ENCODE peak calls at places on chromosome 9, in six cellular contexts. O is AG08396; A is stimulated activated CD4-positive, alpha-beta T cell treated with anti-CD3 and anti-CD28 coated beads, Interleukin-2, amount 100 ng/mL, for 24 hours; C is thyroid gland; S is NCI-H69; I is ureter. D is an unnamed sample.

GRCh38 chr9:36163840-36164175 is 5.4 kb upstream of the CCIN start:
- DNase-seq in S (no peak), I (no peak), O (peak; percentile 27), A (no peak), C (no peak), D (no peak)

GRCh38 chr9:127941062-127941925 is 3.6 kb upstream of the DPM2 start:
- DNase-seq in A (no peak), C (peak; percentile 85), I (no peak), S (no peak), O (no peak), D (no peak)

GRCh38 chr9:71079451-71079850 is 42.0 kb downstream of the TRPM3 start:
- DNase-seq in C (no peak), S (no peak), A (no peak), I (no peak), O (no peak), D (no peak)

GRCh38 chr9:93633492-93634221 is 57.3 kb downstream of the PHF2 start:
- DNase-seq in O (no peak), A (no peak), I (no peak), C (no peak), S (no peak), D (no peak)

GRCh38 chr9:38183994-38184568 is 115.1 kb upstream of the SHB start:
- DNase-seq in S (peak; percentile 67), I (no peak), O (no peak), A (no peak), C (no peak), D (no peak)

GRCh38 chr9:77423841-77424240 is 224.3 kb downstream of the GNA14 start:
- DNase-seq in O (no peak), C (no peak), I (no peak), S (no peak), A (no peak), D (no peak)

GRCh38 chr9:19104528-19105282 is 2.0 kb upstream of the HAUS6 start:
- DNase-seq in O (no peak), C (no peak), A (no peak), I (no peak), S (peak; percentile 91), D (no peak)

GRCh38 chr9:92982130-92982529 is 34.8 kb downstream of the FGD3 start:
- DNase-seq in I (no peak), C (no peak), S (no peak), O (no peak), A (no peak), D (no peak)

GRCh38 chr9:107260437-107261081 is 22.5 kb upstream of the RAD23B start:
- DNase-seq in I (no peak), O (no peak), S (peak; percentile 85), A (no peak), C (no peak), D (no peak)

GRCh38 chr9:126489604-126490593 is 123.8 kb upstream of the LMX1B start:
- DNase-seq in I (no peak), O (no peak), S (peak; percentile 85), C (no peak), A (no peak), D (no peak)

GRCh38 chr9:36846621-36847020 is 187.4 kb downstream of the PAX5 start:
- DNase-seq in O (no peak), S (no peak), I (no peak), C (no peak), A (no peak), D (no peak)

GRCh38 chr9:88007291-88007650 is 32.9 kb upstream of the CDK20 start:
- DNase-seq in O (no peak), S (no peak), A (peak; percentile 64), I (no peak), C (no peak), D (no peak)

GRCh38 chr9:6896562-6896961 is 138.8 kb downstream of the KDM4C start:
- DNase-seq in S (peak; percentile 37), I (no peak), C (no peak), A (no peak), O (no peak), D (no peak)

GRCh38 chr9:136972335-136972734 is 5.0 kb upstream of the PTGDS start:
- DNase-seq in C (no peak), I (no peak), A (no peak), O (no peak), S (no peak), D (no peak)

GRCh38 chr9:130383350-130383715 is 61.4 kb upstream of the ASS1 start:
- DNase-seq in O (no peak), C (no peak), A (no peak), S (no peak), I (no peak), D (no peak)

GRCh38 chr9:92706218-92706940 is 36.4 kb upstream of the IPPK start:
- DNase-seq in O (peak; percentile 17), A (peak; percentile 31), S (peak; percentile 61), I (no peak), C (no peak), D (no peak)

GRCh38 chr9:69932901-69933300 is 110.7 kb upstream of the MAMDC2 start:
- DNase-seq in O (no peak), S (peak; percentile 39), A (no peak), I (no peak), C (no peak), D (no peak)

GRCh38 chr9:107283621-107284616 is 840 bp downstream of the RAD23B start:
- DNase-seq in I (peak; percentile 77), C (peak; percentile 86), A (peak; percentile 68), O (peak; percentile 56), S (peak; percentile 94), D (peak; percentile 76)

GRCh38 chr9:127570533-127571111 is 41.5 kb upstream of the STXBP1 start:
- DNase-seq in C (peak; percentile 90), I (no peak), S (peak; percentile 68), O (no peak), A (no peak), D (peak; percentile 43)

GRCh38 chr9:77927265-77927664 is 104.3 kb downstream of the GNAQ start:
- DNase-seq in C (no peak), S (no peak), A (no peak), I (no peak), O (peak; percentile 10), D (no peak)

GRCh38 chr9:7149258-7149657 is 391.5 kb downstream of the KDM4C start:
- DNase-seq in I (no peak), C (no peak), A (no peak), S (peak; percentile 16), O (no peak), D (no peak)

GRCh38 chr9:36575411-36575882 is 2.8 kb downstream of the MELK start:
- DNase-seq in A (no peak), O (no peak), C (no peak), S (no peak), I (no peak), D (no peak)

GRCh38 chr9:130156672-130157071 is 15.5 kb upstream of the NCS1 start:
- DNase-seq in S (no peak), C (peak; percentile 82), O (no peak), A (no peak), I (no peak), D (peak; percentile 45)

GRCh38 chr9:86321373-86321772 is 32.8 kb downstream of the TUT7 start:
- DNase-seq in S (no peak), O (no peak), I (no peak), C (no peak), A (no peak), D (no peak)

GRCh38 chr9:2741441-2742158 is 24.3 kb downstream of the KCNV2 start:
- DNase-seq in A (no peak), I (no peak), S (peak; percentile 21), O (no peak), C (no peak), D (no peak)

GRCh38 chr9:134604834-134605233 is 36.8 kb upstream of the COL5A1 start:
- DNase-seq in S (no peak), C (no peak), O (no peak), I (peak; percentile 31), A (peak; percentile 12), D (peak; percentile 24)

GRCh38 chr9:72615931-72616330 is 94.5 kb downstream of the TMC1 start:
- DNase-seq in O (no peak), C (no peak), S (no peak), I (no peak), A (no peak), D (no peak)

GRCh38 chr9:91063471-91063870 is 261.9 kb downstream of the SYK start:
- DNase-seq in O (no peak), I (peak; percentile 24), S (no peak), C (no peak), A (no peak), D (no peak)

GRCh38 chr9:114836769-114837168 is 30.9 kb upstream of the TNFSF15 start:
- DNase-seq in I (no peak), C (no peak), O (no peak), A (no peak), S (no peak), D (no peak)

GRCh38 chr9:107698779-107699564 is 209.4 kb upstream of the KLF4 start:
- DNase-seq in S (peak; percentile 81), O (no peak), I (no peak), C (no peak), A (no peak), D (no peak)

GRCh38 chr9:72292874-72293607 is 72.0 kb downstream of the ZFAND5 start:
- DNase-seq in I (peak; percentile 55), S (peak; percentile 79), A (no peak), O (no peak), C (no peak), D (peak; percentile 36)

GRCh38 chr9:33942471-33943083 is 106.1 kb downstream of the UBAP2 start:
- DNase-seq in I (no peak), S (no peak), O (peak; percentile 52), C (no peak), A (no peak), D (no peak)

GRCh38 chr9:133794006-133794760 is 56.0 kb upstream of the SARDH start:
- DNase-seq in C (no peak), A (no peak), O (no peak), S (no peak), I (no peak), D (no peak)

GRCh38 chr9:7479300-7479699 is 320.3 kb downstream of the DMAC1 start:
- DNase-seq in S (no peak), O (no peak), C (no peak), I (no peak), A (no peak), D (no peak)

GRCh38 chr9:123524866-123525265 is 168.9 kb downstream of the CRB2 start:
- DNase-seq in A (no peak), O (no peak), S (no peak), I (no peak), C (no peak), D (no peak)

GRCh38 chr9:35826071-35826701 is 2.3 kb downstream of the FAM221B start:
- DNase-seq in S (peak; percentile 64), O (peak; percentile 60), A (peak; percentile 37), I (no peak), C (peak; percentile 9), D (peak; percentile 45)

GRCh38 chr9:70412678-70413426 is 1.6 kb downstream of the KLF9 start:
- DNase-seq in S (peak; percentile 84), A (peak; percentile 50), C (peak; percentile 94), O (peak; percentile 77), I (peak; percentile 90), D (peak; percentile 85)